ENCODE peak calls at places on chromosome 15, in eight cellular contexts. X is RKO, W is pancreas, J is spleen, B is occipital lobe, L is coronary artery, D is NCI-H1694, Q is GM04503. G is an unnamed sample.

GRCh38 chr15:51114437-51115119 is 19.9 kb upstream of the TNFAIP8L3 start:
- DNase-seq in X (no peak), W (no peak), J (no peak), B (no peak), L (no peak), D (no peak), Q (no peak), G (no peak)

GRCh38 chr15:68730491-68731317 is 90.0 kb downstream of the ANP32A start:
- DNase-seq in X (peak), W (no peak), J (no peak), B (peak), L (no peak), D (peak), Q (no peak), G (peak)

GRCh38 chr15:40893019-40893723 is 1.1 kb upstream of the VPS18 start:
- DNase-seq in X (no peak), W (peak), J (peak), B (no peak), L (no peak), D (no peak), Q (no peak), G (peak)

GRCh38 chr15:70947369-70948335 is 55.0 kb downstream of the LRRC49 start:
- DNase-seq in X (no peak), W (no peak), J (no peak), B (no peak), L (no peak), D (no peak), Q (no peak), G (no peak)

GRCh38 chr15:93105510-93105909 is 16.5 kb upstream of the RGMA start:
- DNase-seq in X (no peak), W (no peak), J (no peak), B (no peak), L (no peak), D (no peak), Q (no peak), G (no peak)

GRCh38 chr15:99174567-99174966 is 69.7 kb downstream of the SYNM start:
- DNase-seq in X (no peak), W (no peak), J (no peak), B (no peak), L (no peak), D (no peak), Q (no peak), G (no peak)

GRCh38 chr15:47607750-47608149 is 109.6 kb upstream of the SEMA6D start:
- DNase-seq in X (no peak), W (no peak), J (no peak), B (no peak), L (no peak), D (no peak), Q (no peak), G (no peak)

GRCh38 chr15:72200395-72201237 is 3.0 kb upstream of the GRAMD2A start:
- DNase-seq in X (no peak), W (no peak), J (no peak), B (no peak), L (no peak), D (no peak), Q (no peak), G (no peak)

GRCh38 chr15:90104551-90104950 is 2.3 kb upstream of the IDH2 start:
- DNase-seq in X (no peak), W (peak), J (peak), B (no peak), L (no peak), D (no peak), Q (no peak), G (no peak)

G was measured in activated T-cell treated with anti-CD3 and anti-CD28 coated beads, Interleukin-2, amount 50 U/mL, for 48 hours.